ENCODE peak calls at places on chromosomes 4 and X, in ten cellular contexts. F is IMR-90; R is glutamatergic neuron; V is RWPE1; L is left lung; M is brain microvascular endothelial cell; G is CD4-positive, alpha-beta T cell; X is dorsolateral prefrontal cortex; J is body of pancreas; U is NB4. Y is an unnamed sample.

GRCh38 chr4:53997901-53998300 is 66.5 kb downstream of the CHIC2 start:
- DNase-seq in V (no peak), M (no peak), G (no peak), J (peak), U (no peak), F (no peak), X (no peak), L (no peak), R (no peak), Y (no peak)

GRCh38 chrX:72304877-72305276 is 837 bp downstream of the CITED1 start:
- DNase-seq in F (no peak), V (no peak), L (no peak), X (no peak), U (peak), M (no peak), R (peak), J (no peak), G (no peak), Y (no peak)

GRCh38 chrX:38968344-38968743 is 167.1 kb downstream of the MID1IP1 start:
- DNase-seq in F (no peak), M (no peak), R (no peak), J (no peak), X (no peak), V (no peak), L (no peak), U (no peak), G (no peak), Y (no peak)

GRCh38 chr4:97953171-97953570 is 190.1 kb downstream of the STPG2 start:
- DNase-seq in F (no peak), L (no peak), M (no peak), U (no peak), X (no peak), J (no peak), R (no peak), V (no peak), G (no peak), Y (no peak)

GRCh38 chr4:119581480-119581879 is 47.1 kb downstream of the PDE5A start:
- DNase-seq in M (no peak), G (no peak), V (no peak), R (no peak), F (no peak), J (no peak), X (no peak), L (no peak), U (no peak), Y (no peak)

GRCh38 chr4:61543976-61544375 is 343.9 kb downstream of the ADGRL3 start:
- DNase-seq in G (no peak), M (no peak), L (no peak), U (no peak), F (no peak), X (no peak), R (no peak), J (no peak), V (peak), Y (no peak)

GRCh38 chr4:172897046-172897445 is 271.6 kb upstream of the GALNT7 start:
- DNase-seq in L (no peak), G (no peak), U (no peak), M (no peak), R (no peak), J (no peak), V (no peak), F (no peak), X (no peak), Y (no peak)

GRCh38 chr4:139509727-139510410 is 46.1 kb downstream of the SETD7 start:
- DNase-seq in R (no peak), J (peak), F (no peak), L (no peak), U (peak), X (peak), G (no peak), M (no peak), V (peak), Y (no peak)

GRCh38 chr4:73870260-73870659 is 1.1 kb downstream of the CXCL1 start:
- DNase-seq in J (no peak), R (no peak), X (no peak), V (no peak), F (no peak), G (no peak), M (no peak), U (no peak), L (peak), Y (no peak)

GRCh38 chrX:141903400-141904155 is at the start of gene MAGEC1:
- DNase-seq in M (no peak), G (no peak), F (no peak), J (no peak), R (no peak), L (no peak), X (no peak), V (no peak), U (no peak), Y (no peak)

GRCh38 chr4:127212701-127213100 is 420.1 kb upstream of the INTU start:
- DNase-seq in G (no peak), X (no peak), J (no peak), F (peak), L (no peak), V (no peak), U (no peak), R (no peak), M (no peak), Y (no peak)

DNA sequence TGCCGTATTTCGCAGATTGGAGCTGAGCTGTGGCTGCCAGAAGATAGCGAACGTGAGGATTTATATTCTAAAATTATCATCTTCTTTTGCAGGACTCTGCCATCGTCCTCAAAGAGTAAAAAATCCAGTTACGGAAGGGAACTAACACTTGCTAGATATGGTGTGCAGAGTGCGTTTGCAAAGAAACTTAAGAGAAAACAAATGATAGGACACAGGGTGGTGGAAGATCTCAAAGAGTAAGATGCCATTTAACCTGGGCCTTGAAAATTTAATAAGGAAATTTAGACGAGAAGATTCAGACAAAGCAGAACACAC is 566 bp downstream of the LARP7 start:
- DNase-seq in R (no peak), M (no peak), U (no peak), F (no peak), V (no peak), X (no peak), G (no peak), L (no peak), J (no peak), Y (no peak)
- TF ChIP-seq CTCF in R (peak), M (no peak), U (no peak), F (no peak), V (peak), X (no peak), G (no peak), L (no peak), J (no peak), Y (no peak)

GRCh38 chr4:26320453-26321325 is at the start of gene RBPJ:
- DNase-seq in V (peak), X (peak), L (peak), R (peak), M (peak), J (peak), G (peak), U (peak), F (peak), Y (peak)
- TF ChIP-seq CTCF in V (no peak), X (no peak), L (no peak), R (no peak), M (no peak), J (no peak), G (no peak), U (no peak), F (no peak), Y (no peak)

GRCh38 chrX:94107981-94108380 is 434.0 kb downstream of the FAM133A start:
- DNase-seq in U (no peak), M (no peak), X (no peak), J (no peak), R (no peak), L (no peak), F (no peak), V (peak), G (no peak), Y (no peak)
- TF ChIP-seq CTCF in U (no peak), M (peak), X (peak), J (peak), R (no peak), L (no peak), F (no peak), V (peak), G (no peak), Y (no peak)

DNA sequence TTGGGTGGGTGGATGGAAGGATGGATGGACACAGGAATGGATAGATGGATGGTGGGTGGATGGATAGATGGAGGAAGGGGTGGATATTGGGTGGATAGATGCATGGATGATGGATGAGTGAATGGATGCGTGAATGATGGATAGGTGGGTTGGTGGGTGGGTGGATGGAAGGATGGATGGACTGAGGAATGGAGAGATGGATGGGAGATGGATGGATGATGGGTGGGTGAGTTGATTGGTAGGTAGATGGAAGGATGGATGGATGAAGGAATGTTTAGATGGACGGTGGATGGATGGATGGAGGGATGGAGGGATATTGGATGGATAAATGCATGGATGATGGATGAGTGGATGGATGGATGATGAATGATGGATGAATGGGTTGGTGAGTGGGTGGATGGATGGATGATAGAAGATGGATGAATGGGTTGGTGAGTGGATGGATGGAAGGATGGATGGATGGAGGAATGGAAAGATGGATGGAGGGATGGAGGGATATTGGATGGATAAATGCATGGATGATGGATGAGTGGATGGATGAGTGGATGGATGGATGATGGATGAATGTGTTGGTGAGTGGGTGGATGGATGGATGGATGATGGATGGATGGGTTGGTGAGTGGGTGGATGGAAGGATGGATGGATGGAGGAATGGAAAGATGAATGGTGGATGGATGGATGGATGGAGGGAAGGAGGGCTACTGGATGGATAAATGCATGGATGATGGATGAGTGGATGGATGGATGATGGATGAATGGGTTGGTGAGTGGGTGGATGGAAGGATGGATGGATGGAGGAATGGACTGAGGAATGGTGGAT is 50.4 kb upstream of the GRPEL1 start:
- DNase-seq in F (no peak), G (no peak), L (no peak), U (no peak), J (no peak), X (no peak), R (no peak), V (no peak), M (no peak), Y (no peak)
- TF ChIP-seq CTCF in F (no peak), G (no peak), L (no peak), U (no peak), J (no peak), X (no peak), R (no peak), V (no peak), M (no peak), Y (no peak)

GRCh38 chrX:103248553-103248952 is 6.4 kb downstream of the TCEAL8 start:
- DNase-seq in F (peak), M (no peak), G (no peak), L (no peak), X (no peak), V (no peak), R (no peak), J (no peak), U (peak), Y (no peak)
- TF ChIP-seq CTCF in F (peak), M (peak), G (peak), L (peak), X (peak), V (peak), R (peak), J (no peak), U (peak), Y (peak)

GRCh38 chrX:23643020-23643419 is 24.3 kb upstream of the PRDX4 start:
- DNase-seq in J (no peak), R (no peak), U (no peak), G (no peak), L (no peak), X (no peak), F (no peak), V (no peak), M (no peak), Y (no peak)

GRCh38 chrX:23634181-23634580 is 33.1 kb upstream of the PRDX4 start:
- DNase-seq in V (no peak), F (no peak), R (no peak), U (peak), M (no peak), J (no peak), X (no peak), L (no peak), G (no peak), Y (no peak)

DNA sequence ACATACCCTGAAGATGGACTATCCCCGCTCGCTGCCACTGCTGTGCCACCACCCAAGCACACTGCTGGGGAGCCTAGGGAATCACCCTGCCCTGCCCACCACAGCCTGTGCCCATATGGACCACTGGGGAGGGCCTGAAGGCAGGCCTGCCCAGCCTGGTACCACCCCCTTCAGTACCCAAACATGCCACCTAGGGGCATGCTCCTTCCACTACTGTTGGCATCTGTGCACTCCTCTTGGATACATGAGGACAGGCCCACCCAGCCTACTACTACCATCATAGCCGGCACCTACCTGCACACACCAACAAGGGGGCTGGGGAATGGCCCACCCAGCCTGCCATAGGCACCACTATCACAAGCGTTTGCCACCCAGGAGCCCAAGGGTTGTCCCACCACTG is 30.1 kb upstream of the PRDX4 start:
- DNase-seq in L (no peak), V (no peak), R (no peak), F (no peak), X (no peak), M (no peak), U (no peak), J (no peak), G (peak), Y (peak)
- TF ChIP-seq CTCF in L (no peak), V (no peak), R (no peak), F (peak), X (no peak), M (no peak), U (no peak), J (no peak), G (no peak), Y (peak)

GRCh38 chr4:112523008-112523440 is 7.0 kb upstream of the NEUROG2 start:
- DNase-seq in G (no peak), J (peak), M (peak), L (peak), X (no peak), V (no peak), R (peak), F (peak), U (peak), Y (no peak)
- TF ChIP-seq CTCF in G (no peak), J (peak), M (peak), L (no peak), X (no peak), V (no peak), R (no peak), F (peak), U (peak), Y (no peak)

Y was measured in natural killer cell.